ENCODE peak calls at places on chromosomes 4 and X, in six cellular contexts. M is HCT116, A is keratinocyte, E is fibroblast of lung, L is astrocyte, P is PC-3. F is an unnamed sample.

GRCh38 chr4:110631582-110632505 is 9.0 kb upstream of the PITX2 start:
- DNase-seq in M (peak; percentile 68), A (no peak), E (peak; percentile 70), L (peak; percentile 58), P (peak; percentile 80), F (peak; percentile 32)

GRCh38 chrX:38965883-38966282 is 164.6 kb downstream of the MID1IP1 start:
- DNase-seq in M (no peak), A (no peak), E (no peak), L (no peak), P (no peak), F (no peak)

GRCh38 chr4:121182296-121182695 is 18.2 kb upstream of the TNIP3 start:
- DNase-seq in M (no peak), A (no peak), E (peak; percentile 59), L (peak; percentile 31), P (peak; percentile 31), F (peak; percentile 63)

GRCh38 chr4:154490589-154491340 is 834 bp downstream of the DCHS2 start:
- DNase-seq in M (no peak), A (no peak), E (no peak), L (no peak), P (no peak), F (no peak)

GRCh38 chr4:67499799-67500198 is 45.5 kb downstream of the CENPC start:
- DNase-seq in M (no peak), A (no peak), E (no peak), L (no peak), P (no peak), F (no peak)

GRCh38 chr4:87101543-87102199 is 118.7 kb downstream of the KLHL8 start:
- DNase-seq in M (no peak), A (no peak), E (peak; percentile 37), L (no peak), P (no peak), F (no peak)

GRCh38 chr4:118033148-118034060 is 882 bp upstream of the NDST3 start:
- DNase-seq in M (peak; percentile 40), A (no peak), E (peak; percentile 62), L (peak; percentile 47), P (peak; percentile 29), F (no peak)

GRCh38 chr4:189081831-189082230 is 858.8 kb upstream of the FRG1 start:
- DNase-seq in M (no peak), A (no peak), E (no peak), L (no peak), P (peak; percentile 43), F (no peak)

GRCh38 chrX:16222123-16222522 is 54.8 kb downstream of the MAGEB17 start:
- DNase-seq in M (no peak), A (no peak), E (peak; percentile 72), L (peak; percentile 60), P (peak; percentile 28), F (no peak)

GRCh38 chr4:99221980-99222379 is 2.9 kb upstream of the ADH6 start:
- DNase-seq in M (no peak), A (no peak), E (no peak), L (no peak), P (no peak), F (no peak)

GRCh38 chr4:19239565-19239964 is 1012.1 kb upstream of the SLIT2 start:
- DNase-seq in M (no peak), A (no peak), E (peak; percentile 82), L (peak; percentile 75), P (peak; percentile 81), F (no peak)

GRCh38 chr4:68264875-68265565 is 19.5 kb upstream of the TMPRSS11B start:
- DNase-seq in M (no peak), A (no peak), E (no peak), L (no peak), P (no peak), F (no peak)

GRCh38 chrX:129000018-129000417 is 523.3 kb downstream of the SMARCA1 start:
- DNase-seq in M (no peak), A (no peak), E (no peak), L (no peak), P (no peak), F (no peak)

GRCh38 chr4:5812506-5813229 is 80.2 kb downstream of the CRMP1 start:
- DNase-seq in M (peak; percentile 62), A (peak; percentile 17), E (peak; percentile 52), L (peak; percentile 41), P (peak; percentile 74), F (peak; percentile 56)

GRCh38 chrX:114584983-114585842 is 1.3 kb downstream of the HTR2C start:
- DNase-seq in M (no peak), A (no peak), E (no peak), L (no peak), P (no peak), F (no peak)

GRCh38 chrX:2315434-2315833 is 185.3 kb downstream of the DHRSX start:
- DNase-seq in M (no peak), A (no peak), E (no peak), L (no peak), P (no peak), F (no peak)

GRCh38 chr4:88514557-88515511 is 8.7 kb downstream of the PYURF start:
- DNase-seq in M (no peak), A (no peak), E (no peak), L (no peak), P (peak; percentile 28), F (no peak)

GRCh38 chr4:158775091-158775651 is 6.3 kb downstream of the FNIP2 start:
- DNase-seq in M (no peak), A (no peak), E (peak; percentile 85), L (peak; percentile 88), P (peak; percentile 40), F (no peak)

GRCh38 chrX:11462648-11463047 is 169.4 kb downstream of the AMELX start:
- DNase-seq in M (no peak), A (no peak), E (no peak), L (no peak), P (no peak), F (no peak)

GRCh38 chr4:24559032-24559821 is 25.1 kb downstream of the DHX15 start:
- DNase-seq in M (no peak), A (no peak), E (peak; percentile 40), L (peak; percentile 33), P (peak; percentile 40), F (no peak)

GRCh38 chr4:24560770-24561415 is 23.5 kb downstream of the DHX15 start:
- DNase-seq in M (no peak), A (no peak), E (peak; percentile 68), L (peak; percentile 64), P (peak; percentile 15), F (no peak)

GRCh38 chr4:24561438-24562139 is 22.8 kb downstream of the DHX15 start:
- DNase-seq in M (no peak), A (no peak), E (no peak), L (no peak), P (no peak), F (no peak)

GRCh38 chr4:24557036-24558022 is 27.0 kb downstream of the DHX15 start:
- DNase-seq in M (peak; percentile 6), A (no peak), E (peak; percentile 55), L (peak; percentile 38), P (peak; percentile 35), F (no peak)

GRCh38 chr4:24559889-24560288 is 24.5 kb downstream of the DHX15 start:
- DNase-seq in M (no peak), A (no peak), E (peak; percentile 57), L (peak; percentile 49), P (no peak), F (no peak)
- H3K4me1 ChIP-seq in M (peaks cover 2% of the 10 kb centered on the region), A (peaks cover 25% of the 10 kb centered on the region), E (peaks cover 9% of the 10 kb centered on the region), L (peaks cover 38% of the 10 kb centered on the region), P (peaks cover 44% of the 10 kb centered on the region), F (no peaks in the 10 kb centered on the region)

DNA sequence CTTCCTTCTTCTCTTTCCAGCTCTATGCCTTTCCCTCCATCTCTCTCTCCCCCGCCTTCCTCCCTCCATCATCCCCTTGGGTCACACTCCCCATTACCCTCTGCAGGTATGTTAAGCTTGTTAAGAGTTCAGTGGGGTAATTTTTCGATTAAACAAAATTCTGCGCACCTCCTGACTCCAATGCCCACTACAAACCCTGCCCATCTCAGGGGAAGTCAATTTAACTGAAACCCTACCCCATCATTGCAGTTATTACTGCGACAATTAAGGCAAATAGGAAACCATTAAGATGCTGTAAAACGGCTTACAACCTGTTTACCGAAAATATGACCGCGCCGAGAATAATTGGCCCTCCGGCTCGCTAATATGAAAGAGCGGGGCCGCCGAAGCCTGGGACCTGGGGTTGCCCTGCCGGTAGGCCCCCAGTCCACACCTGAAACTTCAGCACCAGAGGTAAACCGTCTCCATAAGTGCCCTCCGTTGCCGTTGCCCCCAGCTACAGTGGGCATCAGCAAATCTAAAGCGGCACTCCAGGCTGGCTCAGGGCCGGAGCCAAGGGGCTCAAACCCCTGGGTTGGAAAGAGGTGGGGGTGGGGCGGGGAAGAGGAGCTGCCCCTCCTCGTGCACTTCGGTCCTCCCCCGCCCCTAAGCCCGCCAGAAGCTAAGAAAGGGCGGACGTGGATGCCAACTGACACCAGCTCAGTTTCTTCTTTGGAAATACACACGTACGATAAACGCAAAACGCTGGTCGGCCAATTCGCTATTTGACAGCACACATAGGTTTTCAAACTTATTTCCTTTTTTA is 4.8 kb downstream of the ARX start:
- DNase-seq in M (no peak), A (no peak), E (no peak), L (no peak), P (no peak), F (no peak)
- TF ChIP-seq EZH2 in M (no peak), A (no peak), E (no peak), L (peak; percentile 18), P (no peak), F (no peak)

GRCh38 chr4:140096483-140096861 is 57.5 kb downstream of the MAML3 start:
- DNase-seq in M (no peak), A (no peak), E (no peak), L (no peak), P (no peak), F (no peak)

GRCh38 chr4:140096921-140097320 is 57.1 kb downstream of the MAML3 start:
- DNase-seq in M (no peak), A (no peak), E (no peak), L (no peak), P (no peak), F (no peak)

GRCh38 chr4:140092094-140092820 is 61.7 kb downstream of the MAML3 start:
- DNase-seq in M (no peak), A (no peak), E (peak; percentile 31), L (no peak), P (peak; percentile 30), F (no peak)

GRCh38 chr4:140095694-140096482 is 58.1 kb downstream of the MAML3 start:
- DNase-seq in M (peak; percentile 62), A (peak; percentile 23), E (peak; percentile 100), L (peak; percentile 100), P (peak; percentile 75), F (no peak)

GRCh38 chr4:140094701-140095420 is 59.1 kb downstream of the MAML3 start:
- DNase-seq in M (no peak), A (no peak), E (peak; percentile 72), L (peak; percentile 68), P (peak; percentile 69), F (no peak)
- H3K4me1 ChIP-seq in M (peaks cover 36% of the 10 kb centered on the region), A (peaks cover 52% of the 10 kb centered on the region), E (peaks cover 32% of the 10 kb centered on the region), L (peaks cover 76% of the 10 kb centered on the region), P (peaks cover 95% of the 10 kb centered on the region), F (no peaks in the 10 kb centered on the region)

GRCh38 chrX:40150503-40150902 is 52.7 kb upstream of the BCOR start:
- DNase-seq in M (no peak), A (no peak), E (no peak), L (no peak), P (peak; percentile 32), F (no peak)

GRCh38 chrX:40152173-40152705 is 54.5 kb upstream of the BCOR start:
- DNase-seq in M (no peak), A (no peak), E (no peak), L (no peak), P (peak; percentile 35), F (no peak)

GRCh38 chrX:40152706-40153334 is 55.1 kb upstream of the BCOR start:
- DNase-seq in M (no peak), A (no peak), E (no peak), L (no peak), P (peak; percentile 50), F (no peak)

GRCh38 chrX:40149286-40150175 is 51.8 kb upstream of the BCOR start:
- DNase-seq in M (no peak), A (no peak), E (no peak), L (no peak), P (no peak), F (no peak)

GRCh38 chrX:40151211-40152172 is 53.7 kb upstream of the BCOR start:
- DNase-seq in M (no peak), A (no peak), E (no peak), L (no peak), P (peak; percentile 55), F (no peak)
- TF ChIP-seq EZH2 in M (no peak), A (no peak), E (no peak), L (no peak), P (no peak), F (no peak)

F was measured in MM.1S.